ENCODE peak calls at places on chromosomes 16 and 17, in six cellular contexts. One of them, this sample, is unnamed.

GRCh38 chr17:77914440-77915254 is 43.9 kb upstream of the TNRC6C start:
- DNase-seq in nephron progenitor cell: no peak
- DNase-seq in hepatocyte: peak; percentile 76
- DNase-seq in GM12865: no peak
- DNase-seq in progenitor cell of endocrine pancreas: no peak
- DNase-seq in sigmoid colon: peak; percentile 19
- DNase-seq in this sample: no peak

GRCh38 chr17:77449908-77450741 is 309.4 kb downstream of the SEC14L1 start:
- DNase-seq in hepatocyte: peak; percentile 88
- DNase-seq in progenitor cell of endocrine pancreas: no peak
- DNase-seq in nephron progenitor cell: peak; percentile 83
- DNase-seq in sigmoid colon: peak; percentile 91
- DNase-seq in GM12865: peak; percentile 52
- DNase-seq in this sample: peak; percentile 74

GRCh38 chr17:82839617-82840292 is at the start of gene ZNF750:
- DNase-seq in GM12865: no peak
- DNase-seq in progenitor cell of endocrine pancreas: no peak
- DNase-seq in sigmoid colon: peak; percentile 30
- DNase-seq in nephron progenitor cell: no peak
- DNase-seq in hepatocyte: no peak
- DNase-seq in this sample: no peak

GRCh38 chr16:14303182-14303618 is 232.1 kb downstream of the MRTFB start:
- DNase-seq in hepatocyte: no peak
- DNase-seq in nephron progenitor cell: no peak
- DNase-seq in GM12865: no peak
- DNase-seq in sigmoid colon: no peak
- DNase-seq in progenitor cell of endocrine pancreas: no peak
- DNase-seq in this sample: no peak

GRCh38 chr16:24505959-24506358 is 33.4 kb upstream of the RBBP6 start:
- DNase-seq in nephron progenitor cell: no peak
- DNase-seq in progenitor cell of endocrine pancreas: no peak
- DNase-seq in GM12865: no peak
- DNase-seq in hepatocyte: no peak
- DNase-seq in sigmoid colon: no peak
- DNase-seq in this sample: no peak

GRCh38 chr17:79792371-79792871 is 4.5 kb downstream of the CBX8 start:
- DNase-seq in nephron progenitor cell: no peak
- DNase-seq in hepatocyte: no peak
- DNase-seq in sigmoid colon: no peak
- DNase-seq in progenitor cell of endocrine pancreas: no peak
- DNase-seq in GM12865: no peak
- DNase-seq in this sample: no peak

GRCh38 chr17:36877774-36878173 is 59.5 kb upstream of the LHX1 start:
- DNase-seq in hepatocyte: no peak
- DNase-seq in GM12865: no peak
- DNase-seq in progenitor cell of endocrine pancreas: no peak
- DNase-seq in sigmoid colon: no peak
- DNase-seq in nephron progenitor cell: no peak
- DNase-seq in this sample: no peak

GRCh38 chr17:3683054-3683511 is 12.9 kb downstream of the P2RX5 start:
- DNase-seq in GM12865: peak; percentile 85
- DNase-seq in sigmoid colon: no peak
- DNase-seq in nephron progenitor cell: peak; percentile 53
- DNase-seq in hepatocyte: no peak
- DNase-seq in progenitor cell of endocrine pancreas: no peak
- DNase-seq in this sample: peak; percentile 45

GRCh38 chr17:36095992-36096391 is 6.0 kb upstream of the CCL3 start:
- DNase-seq in hepatocyte: no peak
- DNase-seq in nephron progenitor cell: no peak
- DNase-seq in progenitor cell of endocrine pancreas: no peak
- DNase-seq in sigmoid colon: no peak
- DNase-seq in GM12865: peak; percentile 19
- DNase-seq in this sample: no peak

GRCh38 chr17:47914296-47914948 is 18.4 kb downstream of the SP2 start:
- DNase-seq in progenitor cell of endocrine pancreas: no peak
- DNase-seq in hepatocyte: no peak
- DNase-seq in GM12865: no peak
- DNase-seq in sigmoid colon: no peak
- DNase-seq in nephron progenitor cell: no peak
- DNase-seq in this sample: no peak

GRCh38 chr17:31820691-31821435 is 38.2 kb downstream of the COPRS start:
- DNase-seq in nephron progenitor cell: no peak
- DNase-seq in hepatocyte: no peak
- DNase-seq in progenitor cell of endocrine pancreas: no peak
- DNase-seq in GM12865: no peak
- DNase-seq in sigmoid colon: no peak
- DNase-seq in this sample: no peak

GRCh38 chr17:42512733-42513251 is 23.2 kb upstream of the NAGLU start:
- DNase-seq in hepatocyte: no peak
- DNase-seq in GM12865: peak; percentile 64
- DNase-seq in nephron progenitor cell: no peak
- DNase-seq in progenitor cell of endocrine pancreas: no peak
- DNase-seq in sigmoid colon: peak; percentile 48
- DNase-seq in this sample: no peak

GRCh38 chr17:7114875-7115614 is 423 bp upstream of the ASGR2 start:
- DNase-seq in GM12865: no peak
- DNase-seq in progenitor cell of endocrine pancreas: no peak
- DNase-seq in nephron progenitor cell: no peak
- DNase-seq in sigmoid colon: no peak
- DNase-seq in hepatocyte: no peak
- DNase-seq in this sample: no peak

GRCh38 chr16:27434141-27435051 is 32.4 kb downstream of the IL21R start:
- DNase-seq in GM12865: no peak
- DNase-seq in progenitor cell of endocrine pancreas: no peak
- DNase-seq in nephron progenitor cell: no peak
- DNase-seq in sigmoid colon: peak; percentile 48
- DNase-seq in hepatocyte: no peak
- DNase-seq in this sample: no peak

GRCh38 chr17:58081641-58082340 is 1.4 kb upstream of the DYNLL2 start:
- DNase-seq in nephron progenitor cell: peak; percentile 38
- DNase-seq in sigmoid colon: no peak
- DNase-seq in hepatocyte: no peak
- DNase-seq in progenitor cell of endocrine pancreas: no peak
- DNase-seq in GM12865: no peak
- DNase-seq in this sample: peak; percentile 47

GRCh38 chr16:51638338-51639135 is 487.5 kb upstream of the SALL1 start:
- DNase-seq in hepatocyte: no peak
- DNase-seq in GM12865: no peak
- DNase-seq in progenitor cell of endocrine pancreas: no peak
- DNase-seq in sigmoid colon: no peak
- DNase-seq in nephron progenitor cell: no peak
- DNase-seq in this sample: no peak

GRCh38 chr17:17748179-17748578 is 66.9 kb downstream of the RAI1 start:
- DNase-seq in hepatocyte: no peak
- DNase-seq in GM12865: peak; percentile 58
- DNase-seq in progenitor cell of endocrine pancreas: no peak
- DNase-seq in nephron progenitor cell: no peak
- DNase-seq in sigmoid colon: no peak
- DNase-seq in this sample: no peak
- TF ChIP-seq CTCF in hepatocyte: no peak
- TF ChIP-seq CTCF in GM12865: peak; percentile 30
- TF ChIP-seq CTCF in progenitor cell of endocrine pancreas: peak; percentile 22
- TF ChIP-seq CTCF in nephron progenitor cell: no peak
- TF ChIP-seq CTCF in sigmoid colon: no peak
- TF ChIP-seq CTCF in this sample: peak; percentile 31

GRCh38 chr17:62692721-62693431 is 65.4 kb downstream of the MRC2 start:
- DNase-seq in progenitor cell of endocrine pancreas: no peak
- DNase-seq in GM12865: peak; percentile 18
- DNase-seq in nephron progenitor cell: peak; percentile 45
- DNase-seq in sigmoid colon: no peak
- DNase-seq in hepatocyte: no peak
- DNase-seq in this sample: no peak
- TF ChIP-seq CTCF in progenitor cell of endocrine pancreas: peak; percentile 46
- TF ChIP-seq CTCF in GM12865: peak; percentile 23
- TF ChIP-seq CTCF in nephron progenitor cell: peak; percentile 37
- TF ChIP-seq CTCF in sigmoid colon: no peak
- TF ChIP-seq CTCF in hepatocyte: no peak
- TF ChIP-seq CTCF in this sample: peak; percentile 47

GRCh38 chr16:78770353-78771091 is 671.1 kb downstream of the WWOX start:
- DNase-seq in sigmoid colon: peak; percentile 71
- DNase-seq in progenitor cell of endocrine pancreas: peak; percentile 30
- DNase-seq in GM12865: peak; percentile 64
- DNase-seq in hepatocyte: peak; percentile 54
- DNase-seq in nephron progenitor cell: peak; percentile 73
- DNase-seq in this sample: peak; percentile 61
- TF ChIP-seq CTCF in sigmoid colon: peak; percentile 79
- TF ChIP-seq CTCF in progenitor cell of endocrine pancreas: peak; percentile 60
- TF ChIP-seq CTCF in GM12865: peak; percentile 84
- TF ChIP-seq CTCF in hepatocyte: peak; percentile 51
- TF ChIP-seq CTCF in nephron progenitor cell: peak; percentile 66
- TF ChIP-seq CTCF in this sample: peak; percentile 69

DNA sequence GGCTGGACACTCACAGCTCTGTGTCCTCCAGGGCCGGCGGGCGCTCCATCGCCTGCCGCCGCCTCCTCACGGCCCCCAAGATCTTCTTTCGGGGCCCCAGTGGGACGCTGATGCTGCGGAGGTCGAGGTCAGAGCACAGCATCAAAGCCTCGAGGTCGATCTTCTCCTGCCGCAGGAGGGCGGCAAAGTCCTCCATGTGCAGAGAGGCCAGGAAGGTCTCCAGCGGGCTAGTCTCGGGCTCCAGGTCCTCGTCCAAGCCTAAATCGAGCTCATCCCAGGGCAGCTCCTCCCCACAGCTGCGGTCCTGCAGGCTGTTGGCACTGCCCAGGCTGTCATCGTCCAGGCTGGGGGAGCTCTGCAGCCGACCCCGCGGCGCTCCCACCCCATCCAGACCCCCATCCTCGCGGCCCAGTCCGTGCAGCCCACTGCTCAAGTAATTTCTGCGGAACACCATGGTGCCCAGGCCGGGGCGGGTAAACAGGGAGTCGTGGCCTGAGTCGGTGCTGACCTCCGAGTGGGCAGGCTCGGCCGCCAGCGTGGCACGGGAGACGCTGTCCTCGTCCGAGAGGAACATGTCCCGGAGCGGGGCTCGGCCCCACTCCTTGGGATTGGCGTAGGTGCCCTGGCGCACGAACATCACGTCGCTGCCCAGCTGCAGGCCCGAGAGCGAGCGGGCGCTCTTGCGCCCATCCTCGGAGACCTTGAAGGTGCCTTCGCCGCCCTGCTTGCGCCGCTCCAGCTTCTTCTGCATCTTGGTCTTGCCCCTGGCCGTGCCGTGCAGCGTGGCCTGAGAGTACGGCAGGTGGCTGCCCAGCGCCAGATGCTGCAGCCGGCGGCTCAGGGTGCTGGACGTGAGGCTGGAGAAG is 3.4 kb downstream of the USH1G start:
- DNase-seq in GM12865: peak; percentile 34
- DNase-seq in progenitor cell of endocrine pancreas: no peak
- DNase-seq in nephron progenitor cell: peak; percentile 43
- DNase-seq in hepatocyte: no peak
- DNase-seq in sigmoid colon: no peak
- DNase-seq in this sample: no peak
- TF ChIP-seq CTCF in GM12865: peak; percentile 39
- TF ChIP-seq CTCF in progenitor cell of endocrine pancreas: peak; percentile 43
- TF ChIP-seq CTCF in nephron progenitor cell: no peak
- TF ChIP-seq CTCF in hepatocyte: peak; percentile 14
- TF ChIP-seq CTCF in sigmoid colon: no peak
- TF ChIP-seq CTCF in this sample: peak; percentile 27

GRCh38 chr17:74842599-74843351 is 16.9 kb downstream of the GRIN2C start:
- DNase-seq in GM12865: peak; percentile 23
- DNase-seq in nephron progenitor cell: peak; percentile 82
- DNase-seq in hepatocyte: peak; percentile 87
- DNase-seq in progenitor cell of endocrine pancreas: peak; percentile 64
- DNase-seq in sigmoid colon: no peak
- DNase-seq in this sample: peak; percentile 59
- TF ChIP-seq CTCF in GM12865: peak; percentile 17
- TF ChIP-seq CTCF in nephron progenitor cell: peak; percentile 44
- TF ChIP-seq CTCF in hepatocyte: peak; percentile 54
- TF ChIP-seq CTCF in progenitor cell of endocrine pancreas: peak; percentile 66
- TF ChIP-seq CTCF in sigmoid colon: peak; percentile 58
- TF ChIP-seq CTCF in this sample: peak; percentile 68

GRCh38 chr16:716768-717325 is 1.9 kb downstream of the METRN start:
- DNase-seq in hepatocyte: no peak
- DNase-seq in sigmoid colon: no peak
- DNase-seq in GM12865: no peak
- DNase-seq in progenitor cell of endocrine pancreas: no peak
- DNase-seq in nephron progenitor cell: no peak
- DNase-seq in this sample: no peak

GRCh38 chr16:714079-714478 is 839 bp upstream of the METRN start:
- DNase-seq in sigmoid colon: no peak
- DNase-seq in progenitor cell of endocrine pancreas: no peak
- DNase-seq in hepatocyte: no peak
- DNase-seq in GM12865: no peak
- DNase-seq in nephron progenitor cell: no peak
- DNase-seq in this sample: no peak

GRCh38 chr16:714558-715447 is at the start of gene METRN:
- DNase-seq in hepatocyte: peak; percentile 95
- DNase-seq in nephron progenitor cell: peak; percentile 99
- DNase-seq in progenitor cell of endocrine pancreas: peak; percentile 90
- DNase-seq in GM12865: peak; percentile 88
- DNase-seq in sigmoid colon: peak; percentile 96
- DNase-seq in this sample: peak; percentile 94

GRCh38 chr16:716250-716607 is 1.3 kb downstream of the METRN start:
- DNase-seq in sigmoid colon: no peak
- DNase-seq in hepatocyte: no peak
- DNase-seq in nephron progenitor cell: peak; percentile 81
- DNase-seq in progenitor cell of endocrine pancreas: peak; percentile 57
- DNase-seq in GM12865: no peak
- DNase-seq in this sample: peak; percentile 90

DNA sequence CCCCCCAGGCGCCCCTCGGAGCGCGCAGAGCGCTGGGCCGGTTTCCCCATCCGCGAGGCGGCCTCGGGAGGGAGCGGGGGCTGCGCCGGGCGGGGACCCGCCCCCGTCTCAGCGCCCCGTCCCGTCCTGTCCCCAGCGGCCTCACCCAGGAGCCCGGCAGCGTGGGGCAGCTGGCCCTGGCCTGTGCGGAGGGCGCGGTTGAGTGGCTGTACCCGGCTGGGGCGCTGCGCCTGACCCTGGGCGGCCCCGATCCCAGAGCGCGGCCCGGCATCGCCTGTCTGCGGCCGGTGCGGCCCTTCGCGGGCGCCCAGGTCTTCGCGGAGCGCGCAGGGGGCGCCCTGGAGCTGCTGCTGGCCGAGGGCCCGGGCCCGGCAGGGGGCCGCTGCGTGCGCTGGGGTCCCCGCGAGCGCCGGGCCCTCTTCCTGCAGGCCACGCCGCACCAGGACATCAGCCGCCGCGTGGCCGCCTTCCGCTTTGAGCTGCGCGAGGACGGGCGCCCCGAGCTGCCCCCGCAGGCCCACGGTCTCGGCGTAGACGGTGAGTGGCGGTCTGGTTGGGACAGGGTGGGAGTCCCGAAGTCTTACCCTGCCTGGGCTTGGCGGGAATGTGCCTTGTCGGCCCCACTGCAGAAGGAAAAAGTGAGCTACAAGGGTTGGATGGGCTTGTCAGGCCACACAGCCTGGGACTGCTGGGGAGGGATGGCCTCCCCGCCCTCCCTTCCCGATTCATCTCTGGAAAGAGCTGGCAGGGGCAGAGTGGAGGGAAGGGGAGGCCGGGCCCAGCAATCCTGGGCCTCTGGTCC is 731 bp downstream of the METRN start:
- DNase-seq in nephron progenitor cell: peak; percentile 73
- DNase-seq in sigmoid colon: no peak
- DNase-seq in progenitor cell of endocrine pancreas: no peak
- DNase-seq in hepatocyte: peak; percentile 57
- DNase-seq in GM12865: no peak
- DNase-seq in this sample: no peak
- TF ChIP-seq CTCF in nephron progenitor cell: no peak
- TF ChIP-seq CTCF in sigmoid colon: no peak
- TF ChIP-seq CTCF in progenitor cell of endocrine pancreas: peak; percentile 51
- TF ChIP-seq CTCF in hepatocyte: no peak
- TF ChIP-seq CTCF in GM12865: peak; percentile 9
- TF ChIP-seq CTCF in this sample: peak; percentile 14

This sample was measured in neural crest cell.